ENCODE peak calls at places on chromosome 19, in nine cellular contexts. Y is AG09319; Q is adrenal gland; O is stimulated activated CD4-positive, alpha-beta T cell treated with anti-CD3 and anti-CD28 coated beads, Interleukin-2, amount 100 ng/mL, for 24 hours; J is Kasumi-1; I is activated CD8-positive, alpha-beta T cell treated with anti-CD3 and anti-CD28 coated beads for 36 hours; X is astrocyte of the cerebellum; R is amniotic stem cell; L is sigmoid colon. P is an unnamed sample.
A peak's percentile ranks its signal among the peaks of the same experiment; 100 is the strongest.

GRCh38 chr19:48878219-48879024 is 6.2 kb downstream of the PPP1R15A start:
- DNase-seq in I (peak; percentile 60), J (no peak), R (no peak), O (no peak), X (no peak), Y (no peak), Q (peak; percentile 59), L (no peak), P (peak; percentile 40)

GRCh38 chr19:29676586-29676985 is 11.3 kb downstream of the PLEKHF1 start:
- DNase-seq in Q (no peak), X (no peak), J (no peak), I (no peak), L (peak; percentile 52), O (no peak), R (no peak), Y (no peak), P (no peak)

GRCh38 chr19:19169236-19170052 is 619 bp downstream of the MEF2B start:
- DNase-seq in Y (no peak), R (no peak), Q (no peak), J (no peak), L (no peak), I (no peak), X (no peak), O (no peak), P (no peak)

GRCh38 chr19:651991-652390 is 11.0 kb downstream of the RNF126 start:
- DNase-seq in J (no peak), I (no peak), Y (no peak), Q (no peak), R (no peak), X (no peak), L (no peak), O (no peak), P (no peak)

GRCh38 chr19:1119475-1120217 is 15.9 kb downstream of the GPX4 start:
- DNase-seq in L (peak; percentile 60), R (no peak), I (no peak), Y (no peak), J (no peak), O (no peak), X (no peak), Q (no peak), P (no peak)

GRCh38 chr19:16115309-16116039 is 3.8 kb downstream of the RAB8A start:
- DNase-seq in L (no peak), R (no peak), O (no peak), I (no peak), X (no peak), J (no peak), Y (no peak), Q (no peak), P (no peak)

GRCh38 chr19:32415246-32415645 is 9.7 kb downstream of the DPY19L3 start:
- DNase-seq in I (no peak), X (no peak), L (no peak), J (no peak), Y (no peak), O (no peak), R (no peak), Q (no peak), P (no peak)

GRCh38 chr19:34316741-34317241 is 48.2 kb upstream of the GPI start:
- DNase-seq in Q (peak; percentile 27), I (no peak), R (no peak), Y (no peak), J (no peak), X (no peak), O (no peak), L (peak; percentile 28), P (peak; percentile 82)

GRCh38 chr19:8306235-8307054 is 1.7 kb downstream of the CD320 start:
- DNase-seq in O (peak; percentile 16), J (no peak), R (no peak), Y (no peak), Q (no peak), L (peak; percentile 60), X (no peak), I (no peak), P (no peak)

GRCh38 chr19:2132731-2133490 is 18.5 kb downstream of the AP3D1 start:
- DNase-seq in R (no peak), Q (no peak), I (no peak), L (no peak), Y (no peak), J (no peak), O (no peak), X (no peak), P (no peak)

GRCh38 chr19:28351761-28352160 is 861.2 kb downstream of the UQCRFS1 start:
- DNase-seq in J (no peak), R (no peak), Y (no peak), I (no peak), L (no peak), X (no peak), Q (no peak), O (no peak), P (no peak)

GRCh38 chr19:21603431-21604153 is 98.2 kb downstream of the ZNF429 start:
- DNase-seq in I (no peak), X (no peak), R (no peak), Q (no peak), J (no peak), Y (no peak), O (no peak), L (no peak), P (no peak)

GRCh38 chr19:4575978-4576933 is 16.8 kb upstream of the SEMA6B start:
- DNase-seq in J (no peak), O (peak; percentile 80), Q (peak; percentile 69), X (no peak), L (peak; percentile 76), Y (no peak), R (no peak), I (peak; percentile 85), P (peak; percentile 80)

GRCh38 chr19:48656840-48657474 is 11.0 kb upstream of the CA11 start:
- DNase-seq in Y (no peak), I (no peak), Q (no peak), X (peak; percentile 80), L (no peak), J (no peak), R (peak; percentile 47), O (no peak), P (peak; percentile 71)

GRCh38 chr19:51737924-51738323 is 13.8 kb downstream of the FPR1 start:
- DNase-seq in O (no peak), J (no peak), Y (no peak), I (no peak), R (no peak), L (no peak), Q (no peak), X (no peak), P (no peak)

GRCh38 chr19:49430678-49431329 is 5.6 kb downstream of the GFY start:
- DNase-seq in R (no peak), O (no peak), Y (no peak), L (no peak), J (peak; percentile 38), I (peak; percentile 66), X (no peak), Q (no peak), P (peak; percentile 16)

GRCh38 chr19:40605201-40605971 is 4.2 kb downstream of the LTBP4 start:
- DNase-seq in X (no peak), Y (no peak), I (peak; percentile 86), O (peak; percentile 76), R (no peak), L (peak; percentile 86), J (peak; percentile 61), Q (peak; percentile 70), P (peak; percentile 51)

GRCh38 chr19:5895890-5896289 is 7.7 kb downstream of the NDUFA11 start:
- DNase-seq in Q (peak; percentile 85), I (no peak), X (no peak), L (no peak), J (no peak), R (no peak), O (no peak), Y (no peak), P (no peak)

GRCh38 chr19:17333611-17334413 is 843 bp downstream of the ANO8 start:
- DNase-seq in Y (no peak), I (peak; percentile 93), O (peak; percentile 79), L (no peak), R (no peak), J (peak; percentile 63), X (peak; percentile 63), Q (peak; percentile 88), P (peak; percentile 44)

GRCh38 chr19:41321600-41322270 is 11.8 kb downstream of the CCDC97 start:
- DNase-seq in I (peak; percentile 24), O (no peak), J (no peak), Y (peak; percentile 64), R (peak; percentile 52), L (peak; percentile 79), X (peak; percentile 66), Q (peak; percentile 52), P (peak; percentile 78)

GRCh38 chr19:40542197-40542859 is 34.3 kb upstream of the SHKBP1 start:
- DNase-seq in X (no peak), O (no peak), Y (no peak), I (no peak), R (no peak), L (peak; percentile 95), J (no peak), Q (peak; percentile 39), P (no peak)

GRCh38 chr19:16359074-16359473 is 34.4 kb downstream of the KLF2 start:
- DNase-seq in X (no peak), J (no peak), O (no peak), R (no peak), Q (no peak), Y (no peak), I (no peak), L (no peak), P (peak; percentile 43)

GRCh38 chr19:47545061-47545948 is 27.6 kb downstream of the ZNF541 start:
- DNase-seq in R (no peak), J (no peak), Q (no peak), I (no peak), Y (no peak), X (no peak), L (no peak), O (no peak), P (no peak)

P was measured in lung microvascular endothelial cell.